ENCODE peak calls at places on chromosomes 11 and 22, in four cellular contexts. A is K562, Z is HL-60, B is GM12878. F is an unnamed sample.

GRCh38 chr22:35950262-35950661 is 78.4 kb downstream of the RBFOX2 start:
- DNase-seq in A (no peak), B (no peak), Z (no peak), F (no peak)

GRCh38 chr22:38259370-38259769 is 13.4 kb downstream of the TMEM184B start:
- DNase-seq in B (no peak), A (no peak), Z (peak; percentile 47), F (no peak)

GRCh38 chr22:45891471-45891995 is 85.4 kb downstream of the WNT7B start:
- DNase-seq in Z (peak; percentile 59), A (no peak), B (no peak), F (no peak)

GRCh38 chr11:128299132-128299726 is 288.1 kb downstream of the ETS1 start:
- DNase-seq in A (no peak), B (peak; percentile 76), Z (no peak), F (no peak)

GRCh38 chr11:30016588-30017363 is at the start of gene KCNA4:
- DNase-seq in A (peak; percentile 43), Z (no peak), B (no peak), F (no peak)

GRCh38 chr11:47087801-47088200 is 88.9 kb downstream of the ARFGAP2 start:
- DNase-seq in Z (peak; percentile 55), B (no peak), A (no peak), F (no peak)

GRCh38 chr22:31107206-31108118 is at the start of gene SELENOM:
- DNase-seq in Z (peak; percentile 86), A (peak; percentile 93), B (peak; percentile 53), F (peak; percentile 97)

GRCh38 chr22:38751422-38752346 is 4.1 kb downstream of the SUN2 start:
- DNase-seq in Z (peak; percentile 93), B (peak; percentile 65), A (no peak), F (peak; percentile 81)

GRCh38 chr11:124868322-124869274 is 3.4 kb downstream of the ROBO3 start:
- DNase-seq in A (no peak), B (no peak), Z (no peak), F (no peak)

GRCh38 chr11:95066721-95067041 is at the start of gene SRSF8:
- DNase-seq in A (no peak), B (no peak), Z (no peak), F (no peak)

GRCh38 chr22:46796566-46797195 is 34.2 kb downstream of the TBC1D22A start:
- DNase-seq in B (no peak), Z (no peak), A (no peak), F (no peak)

GRCh38 chr11:89293966-89294679 is 116.4 kb downstream of the TYR start:
- DNase-seq in Z (no peak), A (no peak), B (no peak), F (no peak)

GRCh38 chr11:78548911-78549572 is 25.6 kb downstream of the NARS2 start:
- DNase-seq in Z (no peak), A (no peak), B (no peak), F (no peak)

GRCh38 chr22:46770726-46771125 is 8.3 kb downstream of the TBC1D22A start:
- DNase-seq in B (no peak), A (no peak), Z (no peak), F (no peak)

GRCh38 chr22:43136255-43136654 is 6.9 kb downstream of the MCAT start:
- DNase-seq in B (no peak), Z (no peak), A (peak; percentile 43), F (peak; percentile 85)

GRCh38 chr11:62905927-62906531 is 15.1 kb downstream of the CHRM1 start:
- DNase-seq in A (peak; percentile 90), Z (peak; percentile 77), B (peak; percentile 46), F (peak; percentile 66)

GRCh38 chr22:43209523-43209890 is 22.6 kb upstream of the TTLL12 start:
- DNase-seq in B (no peak), Z (no peak), A (no peak), F (no peak)

GRCh38 chr22:21594865-21595452 is 27.4 kb downstream of the UBE2L3 start:
- DNase-seq in Z (no peak), B (no peak), A (no peak), F (no peak)

GRCh38 chr11:4454031-4454430 is 4.9 kb downstream of the OR52K2 start:
- DNase-seq in B (no peak), A (no peak), Z (peak; percentile 70), F (no peak)

GRCh38 chr22:23553438-23553837 is 26.7 kb downstream of the IGLL1 start:
- DNase-seq in B (no peak), A (no peak), Z (no peak), F (no peak)

GRCh38 chr11:104060820-104061219 is 24.4 kb downstream of the DDI1 start:
- DNase-seq in A (no peak), Z (no peak), B (no peak), F (no peak)

GRCh38 chr11:93236741-93237675 is 39.2 kb upstream of the SLC36A4 start:
- DNase-seq in A (peak; percentile 15), B (no peak), Z (peak; percentile 57), F (no peak)

GRCh38 chr22:26777402-26777801 is 120.0 kb downstream of the MIAT start:
- DNase-seq in A (no peak), Z (no peak), B (no peak), F (no peak)

GRCh38 chr22:39139933-39140332 is 12.5 kb downstream of the CBX7 start:
- DNase-seq in A (no peak), B (no peak), Z (no peak), F (no peak)

GRCh38 chr11:19713221-19714092 is 820 bp downstream of the NAV2 start:
- DNase-seq in B (no peak), A (no peak), Z (no peak), F (no peak)

GRCh38 chr11:130779943-130780342 is 136.3 kb downstream of the SNX19 start:
- DNase-seq in Z (no peak), B (no peak), A (no peak), F (no peak)

GRCh38 chr11:120966840-120967239 is 57.1 kb upstream of the TBCEL start:
- DNase-seq in B (no peak), A (no peak), Z (no peak), F (no peak)

GRCh38 chr22:27163162-27164137 is 506.1 kb downstream of the MIAT start:
- DNase-seq in B (no peak), Z (no peak), A (no peak), F (no peak)

DNA sequence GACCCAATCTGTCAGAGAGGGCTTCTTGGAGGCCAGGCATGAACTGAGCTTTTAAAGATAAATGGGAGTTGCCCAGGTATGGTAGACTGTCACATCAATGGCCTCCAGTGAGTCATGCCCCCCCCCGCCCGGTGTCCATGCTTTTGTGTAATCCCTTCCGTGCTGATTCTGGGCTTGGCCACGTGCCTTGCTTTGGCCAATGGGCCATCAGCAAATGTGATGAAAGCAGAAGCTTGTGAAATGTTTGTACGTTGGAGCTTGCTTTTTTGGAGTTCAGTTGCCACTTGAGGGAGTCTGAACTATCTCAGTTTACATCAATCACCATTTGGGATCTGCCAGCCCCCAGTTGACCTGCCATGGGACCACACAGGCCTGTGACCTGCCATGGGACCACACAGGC is 4.3 kb upstream of the THY1 start:
- DNase-seq in A (peak; percentile 67), Z (peak; percentile 49), B (no peak), F (no peak)
- TF ChIP-seq SPI1 in A (no peak), Z (no peak), B (no peak), F (no peak)

DNA sequence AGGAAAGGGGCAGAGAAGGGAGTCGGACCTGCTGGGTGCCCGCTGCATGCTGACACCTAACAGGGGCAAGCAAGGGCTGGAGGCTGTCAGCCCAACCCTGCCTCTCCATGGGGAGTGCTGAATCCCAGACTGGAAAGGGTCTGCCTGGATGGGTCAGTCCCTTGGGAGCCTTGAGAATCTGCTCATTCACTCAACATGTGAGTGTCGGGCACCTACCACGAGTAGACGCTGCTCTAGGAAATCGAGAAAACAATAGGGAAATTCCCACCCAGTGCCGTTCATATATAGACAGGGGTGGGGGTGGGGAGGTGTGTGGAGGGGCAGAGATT is 4.4 kb upstream of the CTSD start:
- DNase-seq in B (no peak), A (no peak), Z (no peak), F (no peak)
- TF ChIP-seq SPI1 in B (no peak), A (no peak), Z (no peak), F (no peak)

GRCh38 chr11:9947231-9947864 is 283.5 kb downstream of the SWAP70 start:
- DNase-seq in B (no peak), A (no peak), Z (no peak), F (no peak)
- TF ChIP-seq SPI1 in B (no peak), A (no peak), Z (no peak), F (peak; percentile 27)

GRCh38 chr11:116844722-116845121 is 7.3 kb upstream of the APOA1 start:
- DNase-seq in Z (no peak), B (no peak), A (no peak), F (no peak)
- TF ChIP-seq SPI1 in Z (no peak), B (no peak), A (no peak), F (no peak)

DNA sequence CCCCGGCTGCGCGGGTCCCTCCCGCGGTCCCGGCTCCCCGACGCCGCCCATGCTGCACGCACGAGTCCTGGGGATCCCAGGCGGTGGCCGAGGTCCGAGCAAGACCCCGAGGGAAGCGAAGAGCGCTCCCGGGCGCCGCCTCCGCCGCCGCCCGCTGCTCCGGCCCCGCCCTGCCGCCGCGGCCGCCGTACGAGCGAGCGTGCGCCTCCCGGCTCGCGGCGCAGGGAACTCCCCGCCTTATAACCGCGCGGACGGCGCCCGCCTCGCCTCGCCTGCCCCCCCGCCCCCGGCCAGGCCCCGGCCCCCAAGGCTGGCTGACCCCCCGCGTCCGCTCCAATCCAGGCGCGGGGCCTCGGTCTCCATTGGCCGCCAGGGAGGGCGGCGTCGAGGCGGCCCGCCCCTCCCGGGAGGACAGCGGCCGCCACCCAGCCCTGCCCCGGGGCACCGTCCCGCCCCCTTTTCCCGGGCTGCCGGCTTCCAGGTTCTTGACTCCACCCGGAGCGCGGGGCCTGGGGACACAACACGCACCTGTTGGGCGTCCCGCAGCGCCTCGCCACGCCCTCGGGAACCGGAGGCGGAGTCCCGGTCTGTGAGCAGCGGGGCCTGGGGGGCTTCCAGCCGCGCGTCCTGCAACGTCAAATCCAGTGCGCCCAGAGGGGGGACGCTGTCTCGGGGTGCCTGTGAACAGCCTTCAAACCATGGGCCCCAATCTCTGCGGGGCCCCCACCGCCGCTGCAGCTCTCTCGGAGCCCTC is at the start of gene FADS3:
- DNase-seq in B (no peak), A (peak; percentile 97), Z (no peak), F (peak; percentile 63)
- TF ChIP-seq SPI1 in B (no peak), A (no peak), Z (no peak), F (no peak)

GRCh38 chr11:2726964-2727363 is 27.2 kb upstream of the KCNQ1OT1 start:
- DNase-seq in Z (no peak), B (no peak), A (no peak), F (no peak)
- TF ChIP-seq SPI1 in Z (no peak), B (no peak), A (no peak), F (no peak)

DNA sequence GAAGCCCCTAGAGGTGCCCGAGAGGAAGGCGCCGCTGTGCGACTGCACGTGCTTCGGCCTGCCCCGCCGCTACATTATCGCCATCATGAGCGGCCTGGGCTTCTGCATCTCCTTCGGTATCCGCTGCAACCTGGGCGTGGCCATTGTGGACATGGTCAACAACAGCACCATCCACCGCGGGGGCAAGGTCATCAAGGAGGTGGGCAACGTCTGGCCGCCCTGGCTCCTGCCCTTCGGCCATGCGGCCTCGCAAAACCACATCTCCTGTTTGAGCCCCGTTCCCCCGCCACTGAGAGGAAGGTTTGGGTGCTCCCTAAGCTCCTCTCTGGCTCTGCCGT is 3.4 kb downstream of the SLC17A6 start:
- DNase-seq in B (no peak), Z (no peak), A (no peak), F (no peak)
- TF ChIP-seq SPI1 in B (no peak), Z (no peak), A (no peak), F (no peak)